ENCODE peak calls at places on chromosomes 6 and 20, in ten cellular contexts. C is heart left ventricle; Z is right lobe of liver; G is WERI-Rb-1; U is endodermal cell; S is ascending aorta; T is body of pancreas; O is upper lobe of right lung; I is CD4-positive, alpha-beta memory T cell; F is CD8-positive, alpha-beta memory T cell. H is an unnamed sample.

GRCh38 chr6:107666084-107666981 is 157.8 kb downstream of the SCML4 start:
- DNase-seq in C (no peak), Z (no peak), G (peak; percentile 24), U (no peak), S (no peak), T (peak; percentile 32), O (no peak), I (no peak), F (no peak), H (peak; percentile 90)

GRCh38 chr6:116047173-116047933 is 13.3 kb downstream of the FRK start:
- DNase-seq in C (no peak), Z (no peak), G (no peak), U (no peak), S (no peak), T (peak; percentile 3), O (no peak), I (no peak), F (no peak), H (no peak)

GRCh38 chr6:143992285-143992684 is 15.8 kb downstream of the PLAGL1 start:
- DNase-seq in C (no peak), Z (no peak), G (no peak), U (no peak), S (no peak), T (no peak), O (no peak), I (no peak), F (no peak), H (no peak)

GRCh38 chr6:95489185-95489863 is 88.0 kb upstream of the MANEA start:
- DNase-seq in C (no peak), Z (no peak), G (no peak), U (no peak), S (no peak), T (no peak), O (no peak), I (no peak), F (no peak), H (no peak)

GRCh38 chr6:134168580-134169223 is 116.3 kb upstream of the SLC2A12 start:
- DNase-seq in C (no peak), Z (no peak), G (no peak), U (no peak), S (no peak), T (no peak), O (no peak), I (no peak), F (no peak), H (no peak)

GRCh38 chr20:4962257-4962855 is 39.0 kb downstream of the SLC23A2 start:
- DNase-seq in C (no peak), Z (no peak), G (no peak), U (no peak), S (no peak), T (no peak), O (no peak), I (peak; percentile 26), F (peak; percentile 24), H (no peak)

GRCh38 chr20:47352332-47353223 is 3.9 kb downstream of the ZMYND8 start:
- DNase-seq in C (peak; percentile 78), Z (peak; percentile 76), G (no peak), U (peak; percentile 73), S (no peak), T (peak; percentile 95), O (peak; percentile 78), I (no peak), F (no peak), H (no peak)

GRCh38 chr20:44858959-44859358 is 26.5 kb upstream of the YWHAB start:
- DNase-seq in C (no peak), Z (no peak), G (no peak), U (no peak), S (no peak), T (no peak), O (no peak), I (no peak), F (peak; percentile 9), H (no peak)

GRCh38 chr6:37155394-37156312 is 14.3 kb upstream of the PIM1 start:
- DNase-seq in C (no peak), Z (no peak), G (no peak), U (no peak), S (no peak), T (no peak), O (no peak), I (no peak), F (no peak), H (peak; percentile 24)

GRCh38 chr6:158766621-158767435 is 52.3 kb downstream of the EZR start:
- DNase-seq in C (no peak), Z (no peak), G (no peak), U (no peak), S (no peak), T (no peak), O (no peak), I (no peak), F (no peak), H (no peak)

GRCh38 chr6:33843696-33844121 is 39.9 kb upstream of the MLN start:
- DNase-seq in C (no peak), Z (no peak), G (no peak), U (no peak), S (no peak), T (no peak), O (no peak), I (no peak), F (no peak), H (no peak)

DNA sequence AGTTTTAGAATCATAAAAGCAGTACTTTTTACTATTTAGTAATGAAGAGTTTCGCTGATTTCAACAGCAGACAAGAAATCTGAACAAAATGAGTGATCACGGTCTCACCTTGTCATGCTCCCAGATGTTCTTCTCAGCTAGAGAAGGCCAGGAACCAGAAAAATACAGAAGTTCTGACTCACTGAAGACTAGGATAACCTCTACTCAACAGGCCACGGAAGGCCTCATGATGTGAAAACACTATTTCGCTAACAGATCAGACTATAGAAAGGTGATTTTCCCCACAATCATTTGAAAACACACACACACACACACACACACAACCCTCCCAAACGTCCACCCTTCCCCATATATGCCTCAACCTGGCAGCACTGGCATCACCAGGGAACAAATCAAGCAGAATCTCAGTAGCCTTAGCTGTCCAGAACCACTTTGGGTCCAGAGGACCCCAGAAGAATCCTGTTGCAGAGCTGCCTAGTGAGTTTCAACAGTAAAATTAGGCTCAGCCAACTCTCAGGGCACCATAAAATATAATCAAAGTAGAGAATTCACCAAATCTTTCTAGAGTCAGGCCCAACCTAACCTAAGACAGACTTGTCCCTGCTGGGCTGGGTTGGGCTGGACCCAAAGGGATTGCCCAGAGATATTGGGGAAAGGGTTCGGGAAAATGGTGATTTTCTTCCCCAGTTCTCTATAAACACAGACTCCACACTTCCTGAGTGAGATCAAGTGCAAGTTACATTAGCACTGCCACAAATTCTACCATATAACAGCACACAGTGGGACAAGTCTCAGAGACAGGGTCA is 7.9 kb downstream of the EXOC2 start:
- DNase-seq in C (no peak), Z (no peak), G (no peak), U (no peak), S (no peak), T (no peak), O (no peak), I (no peak), F (no peak), H (no peak)
- H3K4me3 ChIP-seq in C (no peak overlapping the region), Z (no peak overlapping the region), G (no peak overlapping the region), U (no peak overlapping the region), S (no peak overlapping the region), T (no peak overlapping the region), O (no peak overlapping the region), I (no peak overlapping the region), F (no peak overlapping the region), H (no peak overlapping the region)

GRCh38 chr20:59075934-59076508 is 33.4 kb upstream of the PRELID3B start:
- DNase-seq in C (no peak), Z (no peak), G (no peak), U (no peak), S (no peak), T (no peak), O (no peak), I (no peak), F (no peak), H (no peak)

GRCh38 chr20:59073582-59073981 is 31.0 kb upstream of the PRELID3B start:
- DNase-seq in C (no peak), Z (no peak), G (no peak), U (no peak), S (no peak), T (no peak), O (no peak), I (no peak), F (no peak), H (no peak)

GRCh38 chr20:59071224-59071623 is 28.6 kb upstream of the PRELID3B start:
- DNase-seq in C (no peak), Z (no peak), G (no peak), U (no peak), S (no peak), T (no peak), O (no peak), I (no peak), F (no peak), H (no peak)

GRCh38 chr20:59077705-59078104 is 35.1 kb upstream of the PRELID3B start:
- DNase-seq in C (no peak), Z (no peak), G (no peak), U (no peak), S (no peak), T (no peak), O (no peak), I (no peak), F (no peak), H (no peak)

DNA sequence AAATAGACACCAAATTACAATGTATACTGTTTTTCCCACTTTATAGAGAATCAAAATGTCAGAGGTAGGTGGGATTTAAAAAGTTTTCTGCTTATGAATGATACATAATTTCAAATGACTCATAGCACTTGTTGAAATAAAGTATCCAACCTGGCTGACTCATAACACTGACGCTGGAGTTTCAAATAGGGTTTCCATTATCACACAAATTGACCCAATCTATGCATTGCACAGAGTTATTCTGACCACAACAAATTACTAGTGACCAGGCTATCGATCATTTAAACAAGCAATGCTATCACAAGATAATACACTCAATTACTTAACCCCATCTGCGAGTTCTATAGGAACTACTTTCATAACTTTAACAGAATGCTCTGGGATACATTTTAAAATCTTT is 31.9 kb upstream of the PRELID3B start:
- DNase-seq in C (no peak), Z (no peak), G (no peak), U (no peak), S (no peak), T (no peak), O (no peak), I (no peak), F (no peak), H (no peak)
- H3K27me3 ChIP-seq in C (no peaks in the 10 kb centered on the region), Z (peaks cover 2% of the 10 kb centered on the region), G (no peaks in the 10 kb centered on the region), U (peaks cover 13% of the 10 kb centered on the region), S (no peaks in the 10 kb centered on the region), T (no peaks in the 10 kb centered on the region), O (no peaks in the 10 kb centered on the region), I (no peaks in the 10 kb centered on the region), F (peaks cover 6% of the 10 kb centered on the region), H (peaks cover 8% of the 10 kb centered on the region)

DNA sequence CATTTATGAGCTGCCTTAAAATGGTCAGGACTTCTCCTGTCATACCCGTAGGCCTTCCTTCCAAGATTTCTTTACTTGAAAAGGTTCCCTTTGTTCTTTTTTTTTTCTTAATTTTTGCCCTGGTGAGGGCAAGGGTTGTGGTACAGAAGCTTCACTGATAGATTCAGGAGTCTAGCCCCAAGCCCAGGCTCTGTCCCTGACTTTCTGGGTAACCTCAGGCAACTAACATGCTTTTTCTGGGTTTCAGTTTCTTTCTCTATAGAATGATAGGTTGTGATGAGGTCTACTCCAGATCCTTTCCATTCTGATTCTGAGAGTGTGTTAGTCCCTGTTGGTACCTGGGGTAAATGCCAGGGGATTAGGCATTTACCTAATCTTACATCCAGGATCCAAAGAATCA is 21.2 kb downstream of the SNPH start:
- DNase-seq in C (no peak), Z (no peak), G (no peak), U (no peak), S (no peak), T (no peak), O (no peak), I (no peak), F (no peak), H (no peak)
- H3K4me3 ChIP-seq in C (no peak overlapping the region), Z (no peak overlapping the region), G (no peak overlapping the region), U (no peak overlapping the region), S (no peak overlapping the region), T (no peak overlapping the region), O (no peak overlapping the region), I (no peak overlapping the region), F (peak overlapping the region; percentile 14), H (no peak overlapping the region)

GRCh38 chr20:17522528-17522927 is 8.7 kb downstream of the BFSP1 start:
- DNase-seq in C (no peak), Z (no peak), G (no peak), U (no peak), S (no peak), T (no peak), O (no peak), I (no peak), F (no peak), H (no peak)
- H3K27me3 ChIP-seq in C (no peaks in the 10 kb centered on the region), Z (no peaks in the 10 kb centered on the region), G (no peaks in the 10 kb centered on the region), U (no peaks in the 10 kb centered on the region), S (no peaks in the 10 kb centered on the region), T (no peaks in the 10 kb centered on the region), O (no peaks in the 10 kb centered on the region), I (no peaks in the 10 kb centered on the region), F (no peaks in the 10 kb centered on the region), H (no peaks in the 10 kb centered on the region)

H was measured in SJCRH30.